ENCODE peak calls at places on chromosomes 11 and 22, in six cellular contexts. S, L, G, Z, Q and P are unnamed samples.

GRCh38 chr22:50314455-50315288 is 7.2 kb upstream of the PLXNB2 start:
- DNase-seq in Q (no peak), S (no peak), Z (no peak), L (peak; percentile 74), G (no peak), P (no peak)

GRCh38 chr11:134346976-134347350 is 15.2 kb downstream of the GLB1L2 start:
- DNase-seq in S (no peak), L (no peak), G (no peak), Z (no peak), Q (no peak), P (no peak)

GRCh38 chr22:50417544-50417943 is 57.3 kb downstream of the SBF1 start:
- DNase-seq in L (no peak), G (no peak), S (no peak), Z (no peak), Q (no peak), P (peak; percentile 38)

GRCh38 chr22:42769574-42770447 is 49.1 kb upstream of the A4GALT start:
- DNase-seq in Q (peak; percentile 40), Z (peak; percentile 57), L (peak; percentile 52), S (peak; percentile 87), G (peak; percentile 45), P (peak; percentile 87)

GRCh38 chr11:7977251-7977917 is 9.8 kb upstream of the EIF3F start:
- DNase-seq in L (no peak), G (peak; percentile 89), S (peak; percentile 94), Z (no peak), Q (peak; percentile 87), P (peak; percentile 92)

GRCh38 chr11:134639586-134640330 is 227.7 kb upstream of the B3GAT1 start:
- DNase-seq in S (no peak), L (no peak), G (no peak), Q (no peak), Z (no peak), P (no peak)

GRCh38 chr11:96082002-96082899 is 158.3 kb upstream of the MTMR2 start:
- DNase-seq in G (no peak), Q (no peak), S (peak; percentile 45), Z (no peak), L (no peak), P (no peak)

GRCh38 chr22:49734390-49734789 is 93.3 kb downstream of the BRD1 start:
- DNase-seq in S (no peak), Z (no peak), L (no peak), Q (no peak), G (no peak), P (no peak)

GRCh38 chr22:35299217-35299716 is 427 bp upstream of the TOM1 start:
- DNase-seq in S (no peak), L (no peak), Q (no peak), G (no peak), Z (no peak), P (peak; percentile 28)

GRCh38 chr11:130042093-130042591 is 27.6 kb upstream of the APLP2 start:
- DNase-seq in Q (peak; percentile 72), G (peak; percentile 80), Z (no peak), L (no peak), S (peak; percentile 99), P (peak; percentile 99)

GRCh38 chr22:49657275-49657973 is 170.2 kb downstream of the BRD1 start:
- DNase-seq in S (no peak), L (peak; percentile 73), Q (no peak), G (no peak), Z (peak; percentile 66), P (no peak)

GRCh38 chr11:9069256-9069655 is 22.1 kb downstream of the SCUBE2 start:
- DNase-seq in Z (no peak), S (no peak), G (no peak), Q (no peak), L (no peak), P (no peak)

GRCh38 chr11:73585834-73586575 is 11.9 kb downstream of the FAM168A start:
- DNase-seq in S (peak; percentile 67), Q (peak; percentile 26), Z (no peak), G (no peak), L (no peak), P (peak; percentile 70)

GRCh38 chr11:100753562-100753961 is 66.5 kb downstream of the ARHGAP42 start:
- DNase-seq in L (no peak), S (no peak), Q (no peak), Z (no peak), G (no peak), P (no peak)

GRCh38 chr11:45881708-45882368 is 3.6 kb upstream of the MAPK8IP1 start:
- DNase-seq in Q (no peak), G (no peak), S (no peak), Z (no peak), L (no peak), P (no peak)

GRCh38 chr11:61896665-61897386 is 5.5 kb upstream of the FADS3 start:
- DNase-seq in L (no peak), Q (no peak), S (no peak), Z (no peak), G (no peak), P (no peak)

GRCh38 chr11:29324328-29324727 is 692.5 kb downstream of the KCNA4 start:
- DNase-seq in Q (no peak), L (no peak), Z (no peak), G (no peak), S (peak; percentile 29), P (no peak)

GRCh38 chr22:36770116-36770945 is 5.6 kb downstream of the IFT27 start:
- DNase-seq in Q (no peak), G (no peak), L (no peak), S (no peak), Z (no peak), P (no peak)

GRCh38 chr11:35715649-35716048 is 53.1 kb downstream of the TRIM44 start:
- DNase-seq in S (no peak), Z (no peak), L (no peak), Q (no peak), G (no peak), P (no peak)

GRCh38 chr11:29448246-29448877 is 568.5 kb downstream of the KCNA4 start:
- DNase-seq in Z (no peak), Q (no peak), S (peak; percentile 64), G (no peak), L (no peak), P (peak; percentile 20)

GRCh38 chr22:19526702-19527111 is 2.5 kb upstream of the CLDN5 start:
- DNase-seq in G (no peak), Z (no peak), S (no peak), Q (no peak), L (no peak), P (no peak)

GRCh38 chr11:102620858-102621561 is 4.1 kb downstream of the MMP20 start:
- DNase-seq in G (no peak), Q (no peak), Z (no peak), L (no peak), S (peak; percentile 88), P (peak; percentile 80)

GRCh38 chr11:20020198-20020597 is 140.1 kb downstream of the DBX1 start:
- DNase-seq in L (no peak), G (no peak), S (no peak), Z (no peak), Q (no peak), P (no peak)

GRCh38 chr11:116849491-116849890 is 12.1 kb upstream of the APOA1 start:
- DNase-seq in G (no peak), Q (no peak), L (no peak), Z (no peak), S (no peak), P (no peak)

GRCh38 chr11:116852261-116853125 is 15.1 kb upstream of the APOA1 start:
- DNase-seq in Z (no peak), G (peak; percentile 69), L (no peak), Q (no peak), S (peak; percentile 42), P (peak; percentile 80)

GRCh38 chr11:116849060-116849459 is 11.6 kb upstream of the APOA1 start:
- DNase-seq in S (no peak), Q (no peak), L (no peak), G (no peak), Z (no peak), P (no peak)

GRCh38 chr11:116853461-116854073 is 16.1 kb upstream of the APOA1 start:
- DNase-seq in Q (peak; percentile 80), L (no peak), S (peak; percentile 94), Z (no peak), G (peak; percentile 92), P (peak; percentile 96)

GRCh38 chr11:116851631-116852030 is 14.2 kb upstream of the APOA1 start:
- DNase-seq in Q (no peak), G (no peak), L (no peak), Z (no peak), S (no peak), P (peak; percentile 23)
- H3K4me3 ChIP-seq in Q (no peak overlapping the region), G (no peak overlapping the region), L (no peak overlapping the region), Z (no peak overlapping the region), S (no peak overlapping the region), P (no peak overlapping the region)

DNA sequence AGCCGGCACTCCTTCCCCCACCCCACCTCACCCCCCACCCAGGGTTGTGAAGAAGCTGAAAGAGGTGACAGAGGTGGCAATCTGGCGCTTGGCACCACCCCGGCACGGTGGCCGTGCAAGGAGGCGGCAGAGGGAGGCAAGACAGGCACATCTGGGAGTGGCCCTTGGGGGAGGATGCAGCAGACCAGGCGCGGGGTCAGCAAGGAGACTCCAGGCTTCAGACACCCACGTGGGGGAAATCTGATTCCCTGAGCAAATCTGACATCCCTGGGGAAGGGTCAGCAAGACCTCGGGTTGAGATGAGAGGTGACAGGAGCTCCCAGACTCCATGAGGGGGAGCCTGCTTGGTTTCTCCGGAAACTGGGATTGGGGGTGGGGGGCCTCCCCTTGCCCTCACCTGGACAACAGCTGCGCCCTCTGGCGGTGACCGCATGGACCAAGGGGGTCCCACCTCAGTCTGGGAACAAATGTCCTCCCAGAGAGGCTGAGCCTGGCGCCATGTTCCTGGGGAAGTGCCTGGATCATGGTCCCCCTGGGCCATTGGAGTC is 4.0 kb upstream of the RCOR2 start:
- DNase-seq in G (no peak), Q (no peak), S (no peak), Z (no peak), L (no peak), P (no peak)
- TF ChIP-seq CTCF in G (peak; percentile 32), Q (peak; percentile 57), S (peak; percentile 53), Z (no peak), L (no peak), P (peak; percentile 43)

GRCh38 chr11:13343931-13344717 is 66.5 kb downstream of the BMAL1 start:
- DNase-seq in Q (no peak), Z (peak; percentile 87), L (peak; percentile 77), S (peak; percentile 86), G (peak; percentile 23), P (peak; percentile 76)
- H3K4me3 ChIP-seq in Q (no peak overlapping the region), Z (no peak overlapping the region), L (no peak overlapping the region), S (no peak overlapping the region), G (no peak overlapping the region), P (no peak overlapping the region)

GRCh38 chr22:30054067-30054763 is 26.0 kb upstream of the HORMAD2 start:
- DNase-seq in Z (no peak), L (no peak), G (no peak), S (no peak), Q (no peak), P (no peak)

GRCh38 chr22:30057375-30057774 is 22.9 kb upstream of the HORMAD2 start:
- DNase-seq in Q (no peak), G (no peak), Z (no peak), S (no peak), L (no peak), P (no peak)

GRCh38 chr22:30054764-30055069 is 25.5 kb upstream of the HORMAD2 start:
- DNase-seq in L (no peak), Z (no peak), G (no peak), Q (no peak), S (no peak), P (no peak)

DNA sequence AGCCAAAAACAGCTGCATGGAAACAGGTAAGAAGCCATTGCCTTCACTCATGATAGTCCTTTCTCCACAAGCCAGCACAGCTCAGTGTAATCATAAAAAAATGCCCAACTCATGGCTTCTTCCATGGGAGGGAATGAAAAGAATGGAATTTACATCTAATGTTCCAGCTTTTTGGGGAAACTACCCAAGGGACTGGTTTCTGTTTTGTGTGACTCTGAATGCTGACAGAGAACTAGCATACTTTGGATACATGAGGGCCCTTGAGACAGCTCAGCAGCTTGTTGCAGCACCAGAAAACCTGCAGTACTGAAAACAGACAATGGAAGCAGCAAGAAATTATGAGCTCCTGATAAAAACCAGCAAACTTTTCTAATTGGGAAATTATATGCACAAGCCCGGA is 24.2 kb upstream of the HORMAD2 start:
- DNase-seq in Z (no peak), Q (no peak), S (no peak), G (no peak), L (no peak), P (no peak)
- TF ChIP-seq CTCF in Z (no peak), Q (no peak), S (no peak), G (no peak), L (no peak), P (no peak)